ENCODE peak calls at places on chromosomes 12 and 14, in six cellular contexts. J is COR-L47, F is B cell, T is astrocyte of the spinal cord, L is left lobe of liver, B is tibial artery. N is an unnamed sample.

GRCh38 chr12:57816855-57817151 is 1.7 kb downstream of the AVIL start:
- DNase-seq in B (peak; percentile 66), L (no peak), J (no peak), F (no peak), T (no peak), N (no peak)

GRCh38 chr12:97545804-97546203 is 83.2 kb downstream of the RMST start:
- DNase-seq in T (no peak), B (no peak), L (no peak), F (no peak), J (no peak), N (no peak)

GRCh38 chr12:21774358-21775129 is at the start of gene KCNJ8:
- DNase-seq in B (peak; percentile 77), T (peak; percentile 64), F (no peak), L (peak; percentile 91), J (no peak), N (peak; percentile 87)

GRCh38 chr14:56632192-56632591 is 52.6 kb downstream of the TMEM260 start:
- DNase-seq in F (no peak), B (no peak), J (no peak), T (no peak), L (no peak), N (no peak)

GRCh38 chr14:82837611-82838140 is 1304.0 kb upstream of the SEL1L start:
- DNase-seq in F (no peak), L (no peak), T (no peak), J (no peak), B (no peak), N (no peak)

GRCh38 chr12:50620975-50621360 is 116.2 kb downstream of the DIP2B start:
- DNase-seq in J (no peak), L (no peak), F (no peak), T (no peak), B (no peak), N (no peak)

GRCh38 chr12:64611430-64612286 is 1.4 kb downstream of the RASSF3 start:
- DNase-seq in F (peak; percentile 50), L (peak; percentile 60), T (peak; percentile 36), J (no peak), B (peak; percentile 49), N (no peak)

GRCh38 chr14:65396082-65396910 is 16.2 kb upstream of the FUT8 start:
- DNase-seq in J (no peak), T (no peak), L (no peak), F (no peak), B (no peak), N (no peak)

GRCh38 chr14:20632831-20633771 is 8.4 kb downstream of the OR6S1 start:
- DNase-seq in L (no peak), B (peak; percentile 36), T (peak; percentile 87), J (peak; percentile 21), F (no peak), N (no peak)

GRCh38 chr12:127516467-127516866 is 750.5 kb upstream of the TMEM132C start:
- DNase-seq in L (no peak), F (no peak), T (no peak), B (no peak), J (no peak), N (no peak)

GRCh38 chr14:61533513-61534255 is 161.6 kb upstream of the HIF1A start:
- DNase-seq in B (no peak), L (no peak), J (no peak), F (no peak), T (no peak), N (no peak)

GRCh38 chr12:112796067-112796466 is 4.5 kb downstream of the RPH3A start:
- DNase-seq in J (no peak), B (no peak), F (no peak), T (no peak), L (no peak), N (no peak)

GRCh38 chr12:6570264-6570887 is 2.3 kb upstream of the NOP2 start:
- DNase-seq in T (peak; percentile 22), J (peak; percentile 15), F (no peak), B (no peak), L (peak; percentile 58), N (peak; percentile 84)

GRCh38 chr12:50224026-50224692 is 57.0 kb upstream of the CERS5 start:
- DNase-seq in J (no peak), L (no peak), F (no peak), T (peak; percentile 39), B (no peak), N (peak; percentile 54)

GRCh38 chr12:49904601-49905000 is 901 bp upstream of the FAIM2 start:
- DNase-seq in T (no peak), L (no peak), B (no peak), F (no peak), J (no peak), N (peak; percentile 14)

GRCh38 chr12:53495903-53496751 is 3.1 kb downstream of the MAP3K12 start:
- DNase-seq in T (peak; percentile 58), L (no peak), F (no peak), J (no peak), B (peak; percentile 72), N (no peak)

GRCh38 chr12:57226588-57227314 is 2.8 kb upstream of the SHMT2 start:
- DNase-seq in L (no peak), T (no peak), J (no peak), F (no peak), B (no peak), N (peak; percentile 55)

GRCh38 chr12:99722690-99723486 is 75.3 kb downstream of the GARIN6 start:
- DNase-seq in J (no peak), B (no peak), F (no peak), T (no peak), L (no peak), N (no peak)

GRCh38 chr12:62649412-62650116 is 182.9 kb downstream of the MON2 start:
- DNase-seq in J (no peak), L (no peak), B (no peak), F (no peak), T (no peak), N (no peak)

GRCh38 chr14:73235531-73236155 is 1.7 kb upstream of the PAPLN start:
- DNase-seq in L (peak; percentile 19), F (no peak), J (no peak), T (peak; percentile 52), B (peak; percentile 17), N (no peak)

GRCh38 chr12:8697476-8698131 is at the start of gene RIMKLB:
- DNase-seq in T (peak; percentile 82), F (peak; percentile 77), L (peak; percentile 62), J (no peak), B (peak; percentile 84), N (peak; percentile 82)

GRCh38 chr14:106209745-106210144 is 683.4 kb downstream of the TMEM121 start:
- DNase-seq in L (no peak), F (no peak), B (no peak), J (no peak), T (no peak), N (no peak)